ENCODE peak calls at places on chromosome 6, in eight cellular contexts. S is Peyer's patch, J is ovary, B is stomach, V is K562, P is heart left ventricle, Y is IMR-90, X is HCT116. R is an unnamed sample. For H3K4me1, the result is how much of the 10 kb centered on the place peaks cover.

GRCh38 chr6:6866656-6867390 is 240.9 kb upstream of the RREB1 start:
- DNase-seq in B (no peak), Y (no peak), X (no peak), S (no peak), V (no peak), J (no peak), P (no peak), R (no peak)

GRCh38 chr6:116314878-116315277 is 35.1 kb upstream of the TSPYL1 start:
- DNase-seq in B (no peak), X (no peak), Y (no peak), P (no peak), J (no peak), S (no peak), V (no peak), R (peak)

GRCh38 chr6:161139766-161140553 is 133.9 kb downstream of the AGPAT4 start:
- DNase-seq in J (no peak), X (no peak), B (peak), S (no peak), V (peak), P (no peak), Y (peak), R (no peak)

GRCh38 chr6:19896580-19897010 is 59.4 kb downstream of the ID4 start:
- DNase-seq in V (no peak), Y (no peak), B (no peak), J (no peak), S (no peak), P (no peak), X (no peak), R (no peak)

GRCh38 chr6:54282186-54282585 is 26.1 kb upstream of the TINAG start:
- DNase-seq in S (no peak), X (peak), J (no peak), B (no peak), Y (peak), V (no peak), P (no peak), R (no peak)

GRCh38 chr6:18360188-18360587 is 27.0 kb upstream of the RNF144B start:
- DNase-seq in B (no peak), V (no peak), J (no peak), S (no peak), P (no peak), X (no peak), Y (no peak), R (no peak)

GRCh38 chr6:117373211-117373813 is 52.4 kb downstream of the ROS1 start:
- DNase-seq in B (no peak), P (no peak), V (no peak), S (no peak), J (no peak), Y (no peak), X (no peak), R (no peak)

GRCh38 chr6:2110504-2110903 is 134.9 kb downstream of the GMDS start:
- DNase-seq in Y (peak), J (no peak), V (no peak), P (no peak), S (no peak), B (no peak), X (no peak), R (no peak)

GRCh38 chr6:17491416-17492142 is 98.2 kb downstream of the CAP2 start:
- DNase-seq in Y (no peak), B (no peak), X (no peak), J (no peak), V (no peak), S (no peak), P (no peak), R (no peak)

GRCh38 chr6:1404066-1404712 is 14.8 kb downstream of the FOXF2 start:
- DNase-seq in X (no peak), Y (peak), J (no peak), P (no peak), S (no peak), B (peak), V (no peak), R (no peak)

GRCh38 chr6:51398064-51398740 is 579.5 kb downstream of the TFAP2B start:
- DNase-seq in Y (no peak), B (no peak), X (no peak), P (no peak), V (no peak), J (no peak), S (no peak), R (no peak)

GRCh38 chr6:49744259-49744658 is at the start of gene CRISP3:
- DNase-seq in S (no peak), P (no peak), X (no peak), V (no peak), Y (no peak), B (no peak), J (no peak), R (no peak)

GRCh38 chr6:4620284-4621228 is 155.6 kb upstream of the CDYL start:
- DNase-seq in V (peak), J (no peak), B (no peak), S (no peak), P (no peak), X (no peak), Y (no peak), R (no peak)

GRCh38 chr6:30037182-30037788 is 23.8 kb upstream of the POLR1H start:
- DNase-seq in P (no peak), X (no peak), S (no peak), V (peak), J (no peak), Y (peak), B (no peak), R (no peak)

GRCh38 chr6:40630046-40630445 is 42.9 kb upstream of the LRFN2 start:
- DNase-seq in J (no peak), X (no peak), V (no peak), P (no peak), Y (no peak), S (no peak), B (no peak), R (no peak)

GRCh38 chr6:69985180-69985579 is 118.8 kb downstream of the COL19A1 start:
- DNase-seq in Y (no peak), V (no peak), S (no peak), J (no peak), X (no peak), P (no peak), B (no peak), R (no peak)

GRCh38 chr6:42406296-42407280 is 45.1 kb downstream of the TRERF1 start:
- DNase-seq in B (no peak), S (no peak), Y (peak), J (peak), X (no peak), V (no peak), P (peak), R (no peak)

GRCh38 chr6:3176562-3177355 is 19.4 kb upstream of the TUBB2A start:
- DNase-seq in S (no peak), B (no peak), X (peak), V (peak), J (no peak), Y (peak), P (no peak), R (no peak)

GRCh38 chr6:10695086-10695657 is 400 bp downstream of the PAK1IP1 start:
- DNase-seq in J (no peak), S (no peak), P (no peak), Y (peak), B (no peak), V (no peak), X (no peak), R (no peak)

GRCh38 chr6:106799008-106799952 is 169.9 kb downstream of the QRSL1 start:
- DNase-seq in J (no peak), S (peak), Y (peak), P (no peak), V (no peak), B (no peak), X (no peak), R (no peak)

GRCh38 chr6:31197559-31198305 is 27.2 kb upstream of the POU5F1 start:
- DNase-seq in S (peak), V (peak), X (peak), B (peak), J (peak), P (peak), Y (peak), R (peak)

GRCh38 chr6:35014341-35014740 is 125.3 kb downstream of the ANKS1A start:
- DNase-seq in J (no peak), B (no peak), V (no peak), Y (no peak), S (no peak), X (no peak), P (no peak), R (no peak)

GRCh38 chr6:41727705-41728072 is 7.7 kb downstream of the TFEB start:
- DNase-seq in S (no peak), X (no peak), J (no peak), B (no peak), P (no peak), Y (no peak), V (no peak), R (no peak)

GRCh38 chr6:26003102-26003694 is 40.6 kb downstream of the TRIM38 start:
- DNase-seq in V (peak), S (peak), Y (peak), J (peak), B (peak), X (no peak), P (peak), R (peak)

GRCh38 chr6:73058736-73059135 is 166.6 kb downstream of the KHDC1L start:
- DNase-seq in Y (no peak), X (no peak), J (no peak), B (no peak), S (no peak), P (no peak), V (no peak), R (no peak)

GRCh38 chr6:149166747-149167146 is 150.8 kb upstream of the TAB2 start:
- DNase-seq in B (no peak), X (no peak), S (no peak), Y (no peak), J (no peak), V (no peak), P (no peak), R (no peak)

GRCh38 chr6:29251741-29252140 is 49.8 kb upstream of the OR14J1 start:
- DNase-seq in S (no peak), Y (no peak), X (no peak), V (no peak), J (no peak), P (no peak), B (no peak), R (no peak)

GRCh38 chr6:134464690-134465411 is 146.9 kb upstream of the SGK1 start:
- DNase-seq in S (no peak), Y (peak), B (no peak), X (no peak), V (no peak), J (no peak), P (no peak), R (no peak)

GRCh38 chr6:13156381-13156780 is 172.0 kb downstream of the TBC1D7 start:
- DNase-seq in B (no peak), V (no peak), Y (no peak), S (no peak), J (no peak), P (no peak), X (no peak), R (no peak)

GRCh38 chr6:111354751-111355150 is 128.3 kb downstream of the REV3L start:
- DNase-seq in Y (no peak), S (no peak), B (no peak), X (no peak), V (no peak), P (no peak), J (no peak), R (no peak)

GRCh38 chr6:28868873-28869272 is 54.9 kb downstream of the TRIM27 start:
- DNase-seq in V (no peak), Y (no peak), P (no peak), J (no peak), B (no peak), S (no peak), X (no peak), R (no peak)

GRCh38 chr6:114049367-114049966 is 78.5 kb upstream of the HDAC2 start:
- DNase-seq in B (no peak), J (no peak), P (no peak), S (no peak), V (no peak), Y (peak), X (peak), R (no peak)

GRCh38 chr6:72819609-72820008 is 197.7 kb downstream of the KCNQ5 start:
- DNase-seq in S (no peak), X (no peak), Y (no peak), J (no peak), B (no peak), V (no peak), P (no peak), R (no peak)

GRCh38 chr6:106360989-106361430 is 493 bp downstream of the CRYBG1 start:
- DNase-seq in V (no peak), J (no peak), S (peak), P (peak), B (no peak), Y (no peak), X (no peak), R (peak)

GRCh38 chr6:154239392-154239791 is 117.2 kb downstream of the IPCEF1 start:
- DNase-seq in P (no peak), B (no peak), V (no peak), S (no peak), Y (no peak), X (no peak), J (no peak), R (no peak)

GRCh38 chr6:25014806-25015560 is 79.2 kb upstream of the RIPOR2 start:
- DNase-seq in V (no peak), P (no peak), B (no peak), Y (peak), X (no peak), J (no peak), S (no peak), R (no peak)

GRCh38 chr6:111080713-111081112 is 6.6 kb upstream of the SLC16A10 start:
- DNase-seq in V (no peak), J (no peak), Y (no peak), X (no peak), P (no peak), B (peak), S (no peak), R (peak)

GRCh38 chr6:2917065-2917464 is 14.0 kb upstream of the SERPINB9 start:
- DNase-seq in P (no peak), J (no peak), V (peak), X (no peak), S (peak), Y (no peak), B (no peak), R (no peak)

GRCh38 chr6:105886066-105886811 is 199.9 kb upstream of the PRDM1 start:
- DNase-seq in P (no peak), Y (no peak), J (no peak), S (no peak), B (no peak), V (no peak), X (no peak), R (no peak)

GRCh38 chr6:165791306-165791705 is 128.3 kb upstream of the PDE10A start:
- DNase-seq in B (no peak), X (no peak), Y (no peak), S (no peak), P (no peak), V (no peak), J (no peak), R (no peak)

GRCh38 chr6:16136536-16137450 is 7.9 kb downstream of the MYLIP start:
- DNase-seq in P (no peak), S (no peak), V (no peak), X (peak), J (no peak), B (peak), Y (peak), R (peak)
- TF ChIP-seq POLR2A in P (no peak), S (no peak), V (no peak), X (no peak), J (no peak), B (no peak), Y (no peak), R (no peak)

GRCh38 chr6:144583614-144583954 is 298.4 kb downstream of the UTRN start:
- DNase-seq in B (no peak), X (no peak), S (no peak), J (no peak), Y (no peak), P (no peak), V (no peak), R (no peak)

GRCh38 chr6:144580771-144581170 is 295.6 kb downstream of the UTRN start:
- DNase-seq in P (no peak), Y (no peak), J (no peak), V (no peak), X (no peak), S (no peak), B (no peak), R (no peak)

GRCh38 chr6:144581807-144582537 is 296.8 kb downstream of the UTRN start:
- DNase-seq in B (no peak), S (no peak), Y (peak), J (no peak), P (no peak), V (peak), X (peak), R (no peak)

GRCh38 chr6:144585217-144585814 is 300.2 kb downstream of the UTRN start:
- DNase-seq in J (no peak), P (no peak), B (no peak), S (no peak), V (peak), X (peak), Y (peak), R (no peak)

DNA sequence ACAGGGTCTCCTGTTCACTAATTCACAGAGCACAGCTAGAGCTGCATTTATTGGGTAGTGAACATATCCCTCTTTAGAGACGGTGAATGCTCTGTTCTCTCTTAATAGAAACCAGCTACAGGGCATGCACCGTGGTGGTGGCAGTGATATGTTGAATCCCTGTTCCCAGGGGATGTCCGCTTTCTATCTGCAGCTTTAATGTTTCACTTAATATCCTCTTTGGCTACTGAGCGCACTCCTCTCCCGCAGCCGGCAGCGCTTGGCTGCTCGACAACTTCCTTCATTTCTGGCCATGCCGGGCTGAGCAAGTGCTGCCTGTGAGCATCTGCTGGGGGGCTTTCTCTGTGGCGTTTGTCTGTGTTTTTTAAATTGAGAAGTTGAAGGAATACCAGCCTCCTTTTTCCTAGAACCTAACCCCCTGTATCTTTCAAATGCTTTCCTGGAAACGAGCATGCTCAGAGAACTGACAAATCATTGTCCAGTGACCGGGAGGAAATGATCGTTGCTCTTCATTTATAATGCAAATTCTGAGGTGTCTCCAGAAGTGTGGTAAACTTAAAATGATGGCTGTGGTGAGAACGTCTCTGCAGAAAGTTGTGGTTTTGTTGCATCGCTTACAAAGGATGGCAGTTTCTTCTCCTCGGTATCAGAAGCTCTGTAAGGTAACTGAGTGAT is 297.9 kb downstream of the UTRN start:
- DNase-seq in B (peak), J (peak), X (no peak), Y (peak), P (peak), S (peak), V (no peak), R (peak)
- H3K4me1 ChIP-seq in B (under half), J (under half), X (under half), Y (under half), P (under half), S (under half), V (under half), R (under half)

GRCh38 chr6:32645047-32645703 is 8.0 kb downstream of the HLA-DQA1 start:
- DNase-seq in S (no peak), J (no peak), P (no peak), Y (no peak), X (no peak), V (no peak), B (no peak), R (no peak)
- TF ChIP-seq POLR2A in S (no peak), J (no peak), P (no peak), Y (no peak), X (no peak), V (no peak), B (no peak), R (no peak)

DNA sequence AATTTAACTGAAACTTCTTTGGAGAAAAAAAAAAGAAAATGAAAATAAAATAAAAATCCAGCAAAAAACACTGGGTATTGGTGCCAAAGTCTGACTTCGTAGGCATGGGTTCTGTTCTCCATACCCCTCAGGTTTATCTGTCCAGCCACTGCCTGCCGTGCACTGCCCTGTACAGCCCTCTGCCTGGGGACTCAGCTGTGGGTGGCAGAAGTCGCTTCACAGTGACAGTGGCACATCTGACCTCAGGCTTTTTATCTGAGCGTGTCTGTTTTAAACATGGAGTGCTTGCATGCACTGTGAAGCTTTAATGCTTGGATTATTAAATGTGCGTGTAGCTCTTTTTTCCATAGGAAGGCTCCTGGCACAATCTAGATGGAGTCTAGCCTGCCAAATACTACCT is 375.4 kb downstream of the UTRN start:
- DNase-seq in X (no peak), B (no peak), Y (no peak), V (no peak), P (no peak), S (no peak), J (no peak), R (no peak)
- H3K4me1 ChIP-seq in X (under half), B (under half), Y (under half), V (under half), P (under half), S (under half), J (under half), R (half or more)

GRCh38 chr6:131135244-131136020 is at the start of gene AKAP7:
- DNase-seq in X (peak), S (peak), J (peak), P (peak), V (peak), B (peak), Y (peak), R (peak)
- TF ChIP-seq POLR2A in X (no peak), S (peak), J (peak), P (peak), V (peak), B (no peak), Y (no peak), R (peak)

GRCh38 chr6:157869673-157870302 is 46.7 kb downstream of the SNX9 start:
- DNase-seq in S (no peak), X (no peak), V (no peak), Y (no peak), J (no peak), B (no peak), P (no peak), R (no peak)
- H3K4me1 ChIP-seq in S (under half), X (under half), V (under half), Y (under half), J (under half), B (under half), P (under half), R (under half)